ENCODE peak calls at places on chromosome 10, in nine cellular contexts. S, O, C, E, X, Y, N, M and U are unnamed samples.
A peak's percentile ranks its signal among the peaks of the same experiment; 100 is the strongest.

GRCh38 chr10:59830601-59831259 is 75.6 kb downstream of the CCDC6 start:
- DNase-seq in Y (no peak), M (no peak), N (peak; percentile 71), X (peak; percentile 70), S (peak; percentile 60), E (no peak), O (peak; percentile 63), C (peak; percentile 53), U (no peak)

GRCh38 chr10:93437946-93438795 is 44.0 kb downstream of the MYOF start:
- DNase-seq in S (peak; percentile 45), Y (no peak), N (no peak), M (peak; percentile 69), E (no peak), C (no peak), X (peak; percentile 44), O (no peak), U (no peak)

GRCh38 chr10:57338823-57339558 is 928.7 kb downstream of the IPMK start:
- DNase-seq in X (peak; percentile 56), N (peak; percentile 55), Y (no peak), C (peak; percentile 58), S (peak; percentile 58), O (no peak), E (no peak), M (no peak), U (no peak)

GRCh38 chr10:32985341-32985764 is 27.3 kb upstream of the ITGB1 start:
- DNase-seq in S (no peak), O (no peak), M (no peak), X (no peak), Y (no peak), E (no peak), C (no peak), N (no peak), U (no peak)

GRCh38 chr10:30391266-30391665 is 42.2 kb upstream of the MTPAP start:
- DNase-seq in Y (no peak), C (no peak), X (no peak), E (no peak), M (peak; percentile 50), S (no peak), N (no peak), O (no peak), U (no peak)

GRCh38 chr10:33716461-33717267 is 382.2 kb upstream of the NRP1 start:
- DNase-seq in M (no peak), X (no peak), Y (no peak), N (no peak), E (no peak), O (no peak), C (no peak), S (no peak), U (no peak)

GRCh38 chr10:14543048-14543903 is 212.6 kb upstream of the FRMD4A start:
- DNase-seq in C (no peak), M (peak; percentile 68), S (no peak), O (no peak), N (no peak), X (peak; percentile 47), E (no peak), Y (peak; percentile 74), U (peak; percentile 85)

GRCh38 chr10:5094265-5095205 is at the start of gene AKR1C3:
- DNase-seq in S (peak; percentile 94), M (no peak), N (peak; percentile 89), E (no peak), C (peak; percentile 2), O (no peak), Y (peak; percentile 11), X (peak; percentile 84), U (no peak)

GRCh38 chr10:14397069-14397468 is 66.3 kb upstream of the FRMD4A start:
- DNase-seq in O (peak; percentile 62), N (peak; percentile 96), M (peak; percentile 66), C (no peak), S (no peak), X (peak; percentile 97), Y (no peak), E (peak; percentile 30), U (no peak)

GRCh38 chr10:132137111-132138072 is 49.4 kb upstream of the DPYSL4 start:
- DNase-seq in S (no peak), C (no peak), Y (no peak), O (no peak), M (no peak), X (no peak), E (no peak), N (no peak), U (peak; percentile 58)

GRCh38 chr10:44010873-44011602 is 362.4 kb upstream of the ZNF32 start:
- DNase-seq in Y (no peak), O (no peak), X (no peak), M (no peak), S (no peak), N (no peak), E (no peak), C (peak; percentile 91), U (no peak)

GRCh38 chr10:87093461-87094372 is 926 bp downstream of the GLUD1 start:
- DNase-seq in C (peak; percentile 71), O (peak; percentile 79), X (peak; percentile 43), M (peak; percentile 89), N (peak; percentile 57), Y (peak; percentile 63), E (peak; percentile 22), S (peak; percentile 48), U (peak; percentile 93)

GRCh38 chr10:50325449-50326188 is 74.3 kb upstream of the ASAH2 start:
- DNase-seq in O (peak; percentile 86), C (no peak), X (peak; percentile 98), Y (no peak), E (peak; percentile 16), S (peak; percentile 56), M (peak; percentile 91), N (peak; percentile 13), U (no peak)

GRCh38 chr10:97520520-97520919 is 21.8 kb downstream of the UBTD1 start:
- DNase-seq in O (no peak), C (no peak), Y (no peak), X (no peak), N (no peak), E (no peak), S (no peak), M (no peak), U (peak; percentile 41)

GRCh38 chr10:9010093-9010492 is 955.6 kb downstream of the GATA3 start:
- DNase-seq in Y (peak; percentile 78), E (no peak), S (no peak), N (no peak), O (no peak), M (no peak), C (no peak), X (peak; percentile 11), U (no peak)

GRCh38 chr10:42975005-42975493 is 101.8 kb upstream of the RET start:
- DNase-seq in X (no peak), Y (no peak), E (no peak), N (no peak), O (no peak), M (no peak), S (no peak), C (no peak), U (peak; percentile 63)

DNA sequence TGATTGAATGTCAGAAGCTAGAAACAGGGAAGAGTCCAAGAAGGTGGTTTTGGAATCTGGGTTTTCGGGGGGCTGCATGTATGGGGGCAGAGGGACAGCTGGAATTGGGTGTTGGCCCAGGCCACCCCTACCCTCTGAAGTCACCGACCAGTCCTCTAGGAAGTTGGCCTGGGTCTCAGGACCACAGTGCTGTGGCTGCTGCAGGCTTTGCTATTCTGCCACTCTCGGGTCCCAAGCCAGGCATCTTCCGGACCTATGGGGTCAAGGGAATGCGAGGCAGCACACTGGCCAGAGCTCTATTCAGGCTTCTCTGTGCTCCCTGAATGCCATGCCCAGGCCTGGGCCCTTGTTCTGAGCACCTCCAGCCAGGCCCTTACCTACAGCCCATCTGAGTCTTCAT is 13.2 kb downstream of the FGF8 start:
- DNase-seq in E (no peak), N (no peak), S (no peak), Y (no peak), C (no peak), X (no peak), M (no peak), O (no peak), U (peak; percentile 39)
- H3K27ac ChIP-seq in E (no peak overlapping the region), N (no peak overlapping the region), S (no peak overlapping the region), Y (no peak overlapping the region), C (no peak overlapping the region), X (no peak overlapping the region), M (no peak overlapping the region), O (no peak overlapping the region), U (no peak overlapping the region)

GRCh38 chr10:79403441-79404230 is 41.8 kb downstream of the ZCCHC24 start:
- DNase-seq in Y (no peak), E (peak; percentile 56), N (no peak), M (no peak), X (no peak), C (no peak), O (no peak), S (no peak), U (peak; percentile 83)

GRCh38 chr10:79401015-79401921 is 44.2 kb downstream of the ZCCHC24 start:
- DNase-seq in E (peak; percentile 59), X (peak; percentile 85), N (no peak), C (no peak), S (no peak), O (no peak), M (peak; percentile 90), Y (no peak), U (peak; percentile 87)

GRCh38 chr10:79404231-79404609 is 41.2 kb downstream of the ZCCHC24 start:
- DNase-seq in S (no peak), Y (no peak), X (peak; percentile 93), C (no peak), E (peak; percentile 66), M (peak; percentile 78), N (peak; percentile 73), O (peak; percentile 88), U (peak; percentile 72)

GRCh38 chr10:79402625-79402946 is 42.8 kb downstream of the ZCCHC24 start:
- DNase-seq in C (no peak), M (no peak), E (no peak), X (no peak), N (no peak), O (no peak), S (no peak), Y (no peak), U (no peak)

GRCh38 chr10:79402951-79403350 is 42.5 kb downstream of the ZCCHC24 start:
- DNase-seq in Y (no peak), M (no peak), C (no peak), E (no peak), O (no peak), X (no peak), N (no peak), S (no peak), U (peak; percentile 47)
- H3K4me1 ChIP-seq in Y (no peaks in the 10 kb centered on the region), M (peaks cover 95% of the 10 kb centered on the region), C (no peaks in the 10 kb centered on the region), E (peaks cover 18% of the 10 kb centered on the region), O (no peaks in the 10 kb centered on the region), X (peaks cover 73% of the 10 kb centered on the region), N (peaks cover 49% of the 10 kb centered on the region), S (no peaks in the 10 kb centered on the region), U (peaks cover 63% of the 10 kb centered on the region)

DNA sequence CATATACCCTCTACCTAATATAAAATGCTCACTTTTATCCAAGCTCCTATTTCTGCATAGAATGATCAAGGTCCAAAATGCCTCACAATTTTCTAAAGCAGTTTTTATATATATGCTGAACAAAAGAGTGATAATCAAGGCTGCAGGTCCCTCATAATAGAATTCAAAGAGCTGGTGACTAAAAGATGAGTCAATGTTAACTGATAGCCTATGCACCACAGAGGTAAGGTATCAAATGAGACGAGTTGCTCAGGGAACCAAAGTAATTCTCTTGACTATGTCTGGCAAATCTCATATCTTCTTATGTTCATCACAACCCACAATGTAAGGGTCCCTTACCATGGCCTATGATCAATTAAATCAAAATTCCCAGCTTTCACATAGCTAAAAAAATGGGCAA is 15.2 kb downstream of the PDZD8 start:
- DNase-seq in Y (no peak), X (no peak), S (no peak), C (no peak), M (no peak), N (no peak), O (no peak), E (no peak), U (no peak)
- H3K27ac ChIP-seq in Y (no peak overlapping the region), X (no peak overlapping the region), S (peak overlapping the region; percentile 90), C (no peak overlapping the region), M (no peak overlapping the region), N (no peak overlapping the region), O (no peak overlapping the region), E (no peak overlapping the region), U (no peak overlapping the region)

GRCh38 chr10:127151541-127151940 is 44.9 kb downstream of the INSYN2A start:
- DNase-seq in O (no peak), C (no peak), E (no peak), Y (no peak), M (no peak), S (peak; percentile 42), X (no peak), N (no peak), U (no peak)
- H3K4me1 ChIP-seq in O (no peaks in the 10 kb centered on the region), C (no peaks in the 10 kb centered on the region), E (no peaks in the 10 kb centered on the region), Y (no peaks in the 10 kb centered on the region), M (no peaks in the 10 kb centered on the region), S (peaks cover 55% of the 10 kb centered on the region), X (peaks cover 22% of the 10 kb centered on the region), N (peaks cover 13% of the 10 kb centered on the region), U (no peaks in the 10 kb centered on the region)